ENCODE peak calls at places on chromosomes 1 and 21, in four cellular contexts. F, T, Y and M are unnamed samples.

GRCh38 chr1:75954594-75954993 is 22.4 kb upstream of the ASB17 start:
- DNase-seq in F (peak; percentile 14), T (no peak), Y (no peak), M (no peak)

GRCh38 chr1:41735587-41736290 is 183.0 kb downstream of the HIVEP3 start:
- DNase-seq in F (no peak), T (no peak), Y (peak; percentile 30), M (no peak)

GRCh38 chr1:98260839-98261238 is 340.0 kb upstream of the DPYD start:
- DNase-seq in F (no peak), T (no peak), Y (no peak), M (no peak)

GRCh38 chr1:208631516-208631915 is 387.3 kb upstream of the PLXNA2 start:
- DNase-seq in F (no peak), T (no peak), Y (no peak), M (no peak)

GRCh38 chr1:17122449-17123194 is 3.4 kb upstream of the PADI2 start:
- DNase-seq in F (peak; percentile 81), T (no peak), Y (no peak), M (no peak)

GRCh38 chr1:223704921-223705878 is 7.1 kb upstream of the CAPN2 start:
- DNase-seq in F (peak; percentile 40), T (peak; percentile 31), Y (no peak), M (no peak)

GRCh38 chr1:32729254-32730046 is 26.9 kb upstream of the SYNC start:
- DNase-seq in F (peak; percentile 0), T (no peak), Y (peak; percentile 74), M (no peak)

GRCh38 chr1:228867093-228867950 is 132.0 kb downstream of the RHOU start:
- DNase-seq in F (peak; percentile 25), T (no peak), Y (no peak), M (no peak)

GRCh38 chr21:25350056-25350455 is 257.2 kb downstream of the MRPL39 start:
- DNase-seq in F (peak; percentile 60), T (no peak), Y (peak; percentile 78), M (peak; percentile 22)

GRCh38 chr1:64850846-64851245 is 106.0 kb downstream of the RAVER2 start:
- DNase-seq in F (no peak), T (peak; percentile 58), Y (no peak), M (no peak)

DNA sequence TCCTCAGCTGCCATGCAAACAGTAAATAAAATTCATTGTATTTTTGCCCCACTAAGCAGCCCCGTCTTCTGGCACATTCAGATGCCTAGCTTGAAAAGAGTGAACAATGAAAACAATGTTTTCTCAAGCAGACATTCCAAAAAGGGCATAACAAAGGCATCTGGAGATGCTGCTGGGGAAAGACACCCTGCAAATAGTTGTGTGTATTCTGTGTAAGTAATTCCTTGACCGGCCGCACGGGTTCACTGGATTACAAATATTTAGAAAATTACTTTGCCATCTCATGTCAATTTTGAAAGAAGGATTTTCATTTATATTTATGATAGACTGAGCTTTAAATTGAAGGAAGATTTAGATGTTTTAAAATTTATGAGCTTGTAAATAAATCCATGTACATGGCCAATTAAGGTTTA is 142.2 kb downstream of the SLC45A1 start:
- DNase-seq in F (no peak), T (no peak), Y (no peak), M (no peak)
- H3K27ac ChIP-seq in F (peak overlapping the region; percentile 45), T (no peak overlapping the region), Y (no peak overlapping the region), M (no peak overlapping the region)

GRCh38 chr1:230869499-230869898 is 1.2 kb upstream of the C1orf198 start:
- DNase-seq in F (peak; percentile 71), T (no peak), Y (no peak), M (no peak)
- H3K4me3 ChIP-seq in F (peak overlapping the region; percentile 45), T (peak overlapping the region; percentile 93), Y (no peak overlapping the region), M (no peak overlapping the region)

GRCh38 chr1:161038523-161039153 is at the start of gene TSTD1:
- DNase-seq in F (no peak), T (no peak), Y (peak; percentile 75), M (peak; percentile 81)
- TF ChIP-seq POLR2A in F (no peak), T (no peak), Y (no peak), M (peak; percentile 77)

GRCh38 chr1:36207339-36207738 is 16.9 kb upstream of the THRAP3 start:
- DNase-seq in F (peak; percentile 34), T (no peak), Y (peak; percentile 21), M (peak; percentile 82)

GRCh38 chr1:36206323-36206858 is 17.9 kb upstream of the THRAP3 start:
- DNase-seq in F (no peak), T (no peak), Y (no peak), M (no peak)

GRCh38 chr1:36203027-36203553 is 21.2 kb upstream of the THRAP3 start:
- DNase-seq in F (no peak), T (no peak), Y (no peak), M (no peak)

GRCh38 chr1:36203554-36204346 is 20.5 kb upstream of the THRAP3 start:
- DNase-seq in F (peak; percentile 52), T (no peak), Y (peak; percentile 46), M (peak; percentile 68)

GRCh38 chr1:36204347-36204909 is 19.8 kb upstream of the THRAP3 start:
- DNase-seq in F (no peak), T (no peak), Y (peak; percentile 38), M (peak; percentile 62)
- H3K27ac ChIP-seq in F (peak overlapping the region; percentile 15), T (peak overlapping the region; percentile 69), Y (peak overlapping the region; percentile 71), M (peak overlapping the region; percentile 28)

GRCh38 chr1:169266133-169266532 is 101.5 kb downstream of the NME7 start:
- DNase-seq in F (no peak), T (no peak), Y (no peak), M (no peak)

DNA sequence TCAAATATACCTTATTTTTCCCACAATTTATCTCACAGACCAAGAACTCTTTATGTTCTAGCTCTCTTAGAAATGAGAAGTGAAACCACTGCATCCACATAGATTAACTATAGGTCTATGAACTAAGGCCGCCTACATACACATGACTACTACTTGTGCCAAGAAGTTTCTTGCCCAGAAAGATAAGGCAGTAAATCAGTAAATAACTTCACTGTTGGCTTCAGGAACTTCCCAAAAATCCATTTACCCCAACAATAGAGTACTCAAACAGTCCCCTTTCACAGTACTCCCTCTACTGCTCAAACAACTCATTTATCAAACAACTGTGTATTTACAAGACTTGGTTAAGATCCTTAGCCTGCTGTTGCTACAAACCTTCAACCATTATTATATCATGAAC is 96.5 kb downstream of the NME7 start:
- DNase-seq in F (no peak), T (no peak), Y (no peak), M (no peak)
- H3K4me3 ChIP-seq in F (no peak overlapping the region), T (no peak overlapping the region), Y (no peak overlapping the region), M (no peak overlapping the region)